ENCODE peak calls at places on chromosome 16, in eight cellular contexts. B is stimulated activated CD4-positive, alpha-beta T cell treated with anti-CD3 and anti-CD28 coated beads, Interleukin-2, amount 100 ng/mL, for 48 hours; C is HFF-Myc; E is GM12865; T is bronchial epithelial cell; X is NCI-H1105 treated with DMSO at 0.1 percent for 48 hours; M is Caki2; W is ovary. P is an unnamed sample.

GRCh38 chr16:14187517-14188338 is 116.6 kb downstream of the MRTFB start:
- DNase-seq in B (no peak), C (no peak), E (no peak), T (no peak), X (no peak), M (no peak), W (no peak), P (no peak)

GRCh38 chr16:17241264-17241835 is 229.4 kb downstream of the XYLT1 start:
- DNase-seq in B (no peak), C (no peak), E (no peak), T (no peak), X (no peak), M (no peak), W (no peak), P (no peak)

GRCh38 chr16:52561910-52562741 is 15.2 kb upstream of the TOX3 start:
- DNase-seq in B (no peak), C (no peak), E (no peak), T (no peak), X (peak), M (no peak), W (no peak), P (no peak)

GRCh38 chr16:87635541-87636049 is 33.3 kb downstream of the JPH3 start:
- DNase-seq in B (peak), C (no peak), E (peak), T (peak), X (peak), M (peak), W (peak), P (no peak)

GRCh38 chr16:51607202-51607756 is 456.2 kb upstream of the SALL1 start:
- DNase-seq in B (no peak), C (no peak), E (no peak), T (no peak), X (peak), M (no peak), W (no peak), P (no peak)

GRCh38 chr16:85027968-85028637 is 508 bp downstream of the KIAA0513 start:
- DNase-seq in B (no peak), C (no peak), E (peak), T (no peak), X (no peak), M (no peak), W (no peak), P (no peak)

GRCh38 chr16:52470601-52471000 is 76.3 kb downstream of the TOX3 start:
- DNase-seq in B (no peak), C (no peak), E (no peak), T (no peak), X (peak), M (no peak), W (no peak), P (no peak)

GRCh38 chr16:56551796-56552738 is 12.8 kb upstream of the MT4 start:
- DNase-seq in B (no peak), C (no peak), E (peak), T (no peak), X (no peak), M (no peak), W (no peak), P (no peak)

P was measured in progenitor cell of endocrine pancreas.